ENCODE peak calls at places on chromosomes 2 and 18, in seven cellular contexts. R is transverse colon, Q is HCT116, L is HepG2, B is stomach, T is sigmoid colon, H is endothelial cell of umbilical vein. D is an unnamed sample.
A peak's percentile ranks its signal among the peaks of the same experiment; 100 is the strongest.

GRCh38 chr2:233449071-233449901 is 95.0 kb downstream of the DGKD start:
- DNase-seq in R (peak; percentile 32), H (peak; percentile 50), B (no peak), Q (no peak), L (no peak), T (peak; percentile 66), D (peak; percentile 75)

GRCh38 chr2:33214436-33214835 is 262.0 kb upstream of the RASGRP3 start:
- DNase-seq in R (no peak), T (no peak), Q (no peak), L (no peak), H (peak; percentile 97), B (peak; percentile 74), D (no peak)

GRCh38 chr18:48072428-48073204 is 142.2 kb upstream of the SMAD2 start:
- DNase-seq in L (no peak), Q (no peak), T (no peak), H (no peak), B (no peak), R (no peak), D (peak; percentile 75)

GRCh38 chr2:223264541-223265171 is 212.7 kb downstream of the KCNE4 start:
- DNase-seq in B (no peak), R (no peak), L (no peak), T (no peak), Q (no peak), H (no peak), D (no peak)

GRCh38 chr2:39623916-39624315 is 41.8 kb upstream of the TMEM178A start:
- DNase-seq in B (no peak), R (no peak), L (no peak), T (no peak), Q (no peak), H (no peak), D (no peak)

GRCh38 chr2:179521944-179522343 is 257.3 kb upstream of the SESTD1 start:
- DNase-seq in R (no peak), L (peak; percentile 35), B (no peak), T (no peak), H (no peak), Q (no peak), D (no peak)

GRCh38 chr2:224729435-224729834 is 13.3 kb upstream of the CCDC195 start:
- DNase-seq in H (no peak), R (no peak), Q (no peak), T (no peak), L (no peak), B (no peak), D (no peak)

GRCh38 chr2:54709341-54709809 is 14.1 kb upstream of the EML6 start:
- DNase-seq in H (peak; percentile 7), L (no peak), Q (no peak), R (peak; percentile 69), B (peak; percentile 68), T (no peak), D (peak; percentile 80)

GRCh38 chr2:16012029-16012596 is 71.8 kb downstream of the MYCN start:
- DNase-seq in H (no peak), L (no peak), B (no peak), Q (no peak), R (no peak), T (no peak), D (no peak)

GRCh38 chr2:98212733-98213132 is 125.8 kb downstream of the VWA3B start:
- DNase-seq in B (no peak), R (no peak), T (no peak), H (no peak), L (no peak), Q (no peak), D (no peak)

GRCh38 chr2:66966631-66967030 is 430.5 kb upstream of the ETAA1 start:
- DNase-seq in H (no peak), Q (no peak), L (no peak), T (no peak), B (no peak), R (no peak), D (no peak)

GRCh38 chr2:29000954-29001353 is 19.9 kb downstream of the TOGARAM2 start:
- DNase-seq in Q (no peak), B (no peak), H (no peak), T (no peak), L (no peak), R (no peak), D (no peak)

GRCh38 chr2:63856302-63856600 is 14.6 kb downstream of the UGP2 start:
- DNase-seq in H (no peak), T (no peak), L (no peak), R (no peak), Q (no peak), B (no peak), D (no peak)

GRCh38 chr2:64342195-64343099 is 111.5 kb upstream of the LGALSL start:
- DNase-seq in L (no peak), T (no peak), B (no peak), R (no peak), Q (no peak), H (no peak), D (no peak)

GRCh38 chr2:85889648-85890281 is 975 bp upstream of the ST3GAL5 start:
- DNase-seq in H (no peak), L (no peak), Q (no peak), R (peak; percentile 19), B (no peak), T (no peak), D (no peak)

GRCh38 chr18:29737190-29737589 is 1305.4 kb downstream of the DSC3 start:
- DNase-seq in T (no peak), Q (no peak), B (no peak), H (no peak), L (no peak), R (no peak), D (peak; percentile 47)

GRCh38 chr2:233912799-233913423 is 4.3 kb upstream of the TRPM8 start:
- DNase-seq in L (peak; percentile 41), H (peak; percentile 39), Q (no peak), R (no peak), B (no peak), T (no peak), D (no peak)

GRCh38 chr2:15363142-15363541 is 198.0 kb downstream of the NBAS start:
- DNase-seq in H (no peak), B (no peak), L (peak; percentile 17), R (no peak), T (no peak), Q (no peak), D (no peak)

GRCh38 chr2:68684197-68684596 is 40.8 kb downstream of the PROKR1 start:
- DNase-seq in R (no peak), B (no peak), H (no peak), T (no peak), L (no peak), Q (no peak), D (no peak)

GRCh38 chr2:231138699-231139098 is 13.9 kb upstream of the HTR2B start:
- DNase-seq in B (no peak), H (no peak), L (no peak), R (no peak), Q (no peak), T (no peak), D (no peak)

GRCh38 chr2:11128258-11128951 is 26.9 kb upstream of the SLC66A3 start:
- DNase-seq in B (no peak), Q (no peak), T (no peak), L (no peak), R (no peak), H (peak; percentile 92), D (peak; percentile 73)

GRCh38 chr18:7066965-7067555 is 50.5 kb downstream of the LAMA1 start:
- DNase-seq in T (no peak), R (no peak), Q (no peak), H (no peak), L (no peak), B (no peak), D (no peak)
- TF ChIP-seq POLR2AphosphoS5 in T (peak; percentile 51), R (peak; percentile 28), Q (no peak), H (no peak), L (no peak), B (no peak), D (no peak)

DNA sequence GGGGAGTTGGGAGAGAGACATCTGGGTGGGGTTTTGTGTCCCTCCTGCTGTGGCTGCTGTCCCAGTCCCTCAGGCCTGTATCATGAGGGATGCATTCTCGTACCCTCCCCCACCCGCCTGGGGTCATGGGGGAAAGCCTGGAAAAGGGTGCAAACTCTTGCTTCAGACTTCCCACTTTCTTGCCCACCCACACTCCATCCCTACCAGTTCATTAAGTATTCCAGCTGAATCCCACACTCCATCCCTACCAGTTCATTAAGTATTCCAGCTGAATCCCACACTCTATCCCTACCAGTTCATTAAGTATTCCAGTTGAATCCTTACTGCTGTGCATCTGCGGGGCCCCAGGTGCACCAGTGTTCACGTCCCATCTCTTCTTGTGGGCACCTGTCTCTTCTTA is 116.3 kb downstream of the ACAA2 start:
- DNase-seq in R (no peak), Q (no peak), H (no peak), B (no peak), T (no peak), L (no peak), D (no peak)
- TF ChIP-seq POLR2A in R (no peak), Q (no peak), H (no peak), B (no peak), T (no peak), L (no peak), D (no peak)

GRCh38 chr2:105398522-105399206 is at the start of gene FHL2:
- DNase-seq in B (peak; percentile 73), R (peak; percentile 78), Q (peak; percentile 48), H (peak; percentile 77), L (peak; percentile 64), T (peak; percentile 88), D (peak; percentile 86)

GRCh38 chr2:105397959-105398521 is 811 bp downstream of the FHL2 start:
- DNase-seq in B (no peak), L (no peak), T (no peak), H (peak; percentile 33), R (no peak), Q (no peak), D (no peak)

GRCh38 chr2:105401867-105402266 is 3.0 kb upstream of the FHL2 start:
- DNase-seq in R (no peak), T (no peak), H (no peak), L (no peak), B (no peak), Q (no peak), D (no peak)

GRCh38 chr2:105399207-105399861 is 483 bp upstream of the FHL2 start:
- DNase-seq in R (no peak), Q (no peak), T (no peak), H (peak; percentile 12), B (no peak), L (no peak), D (no peak)

GRCh38 chr2:105400138-105400540 is 1.3 kb upstream of the FHL2 start:
- DNase-seq in L (no peak), T (no peak), Q (no peak), R (no peak), B (no peak), H (no peak), D (no peak)
- H3K27ac ChIP-seq in L (no peak overlapping the region), T (no peak overlapping the region), Q (no peak overlapping the region), R (no peak overlapping the region), B (peak overlapping the region; percentile 95), H (no peak overlapping the region), D (no peak overlapping the region)

GRCh38 chr18:55448390-55448789 is 139.6 kb downstream of the TCF4 start:
- DNase-seq in R (no peak), H (no peak), B (no peak), L (no peak), Q (no peak), T (no peak), D (no peak)

GRCh38 chr18:55453186-55453585 is 134.8 kb downstream of the TCF4 start:
- DNase-seq in L (no peak), Q (no peak), B (no peak), R (no peak), H (no peak), T (no peak), D (no peak)

GRCh38 chr18:55455938-55456337 is 132.1 kb downstream of the TCF4 start:
- DNase-seq in T (no peak), L (no peak), H (no peak), B (no peak), R (no peak), Q (no peak), D (no peak)

GRCh38 chr18:55449412-55450140 is 138.4 kb downstream of the TCF4 start:
- DNase-seq in Q (no peak), T (no peak), H (no peak), B (no peak), R (no peak), L (no peak), D (no peak)

GRCh38 chr18:55452123-55452611 is 135.8 kb downstream of the TCF4 start:
- DNase-seq in R (no peak), L (no peak), T (no peak), H (no peak), Q (no peak), B (no peak), D (no peak)
- TF ChIP-seq POLR2AphosphoS5 in R (no peak), L (no peak), T (no peak), H (no peak), Q (no peak), B (no peak), D (no peak)